ENCODE peak calls at places on chromosomes 5 and 9, in six cellular contexts. F is stimulated activated CD4-positive, alpha-beta T cell treated with anti-CD3 and anti-CD28 coated beads, Interleukin-4, amount 100 ng/mL, for 4 hours; T is HTR-8/SVneo; P is smooth muscle cell of the brain vasculature; O is T-helper 2 cell; H is OCI-LY7. J is an unnamed sample.

GRCh38 chr5:6261256-6261655 is 117.1 kb downstream of the MED10 start:
- DNase-seq in F (no peak), T (no peak), P (no peak), O (no peak), H (no peak), J (no peak)

GRCh38 chr5:137828192-137828591 is 39.5 kb upstream of the MYOT start:
- DNase-seq in F (no peak), T (no peak), P (no peak), O (no peak), H (no peak), J (no peak)

GRCh38 chr5:10452768-10453331 is 11.2 kb downstream of the ROPN1L start:
- DNase-seq in F (no peak), T (peak; percentile 97), P (peak; percentile 73), O (no peak), H (peak; percentile 82), J (peak; percentile 76)

GRCh38 chr5:10513501-10514442 is 50.1 kb upstream of the ANKRD33B start:
- DNase-seq in F (no peak), T (peak; percentile 82), P (no peak), O (no peak), H (no peak), J (peak; percentile 90)

GRCh38 chr5:56327810-56328209 is 94.7 kb upstream of the ANKRD55 start:
- DNase-seq in F (peak; percentile 56), T (no peak), P (no peak), O (peak; percentile 64), H (no peak), J (peak; percentile 18)

GRCh38 chr5:65062684-65063083 is 294.0 kb downstream of the CWC27 start:
- DNase-seq in F (no peak), T (peak; percentile 43), P (peak; percentile 67), O (no peak), H (no peak), J (peak; percentile 79)

GRCh38 chr9:128224877-128225276 is 21.7 kb downstream of the DNM1 start:
- DNase-seq in F (no peak), T (no peak), P (no peak), O (no peak), H (no peak), J (no peak)

GRCh38 chr5:72133212-72133990 is 26.1 kb downstream of the MAP1B start:
- DNase-seq in F (no peak), T (no peak), P (no peak), O (no peak), H (no peak), J (peak; percentile 37)

GRCh38 chr9:109312783-109313182 is 8.1 kb downstream of the EPB41L4B start:
- DNase-seq in F (no peak), T (no peak), P (no peak), O (no peak), H (no peak), J (no peak)

GRCh38 chr5:99141534-99142135 is 212.8 kb upstream of the CHD1 start:
- DNase-seq in F (no peak), T (no peak), P (no peak), O (no peak), H (no peak), J (no peak)

GRCh38 chr9:135586601-135587109 is 25.1 kb downstream of the PAEP start:
- DNase-seq in F (no peak), T (no peak), P (no peak), O (no peak), H (no peak), J (no peak)

GRCh38 chr5:147675168-147675567 is 107.4 kb downstream of the JAKMIP2 start:
- DNase-seq in F (no peak), T (no peak), P (no peak), O (no peak), H (no peak), J (no peak)

GRCh38 chr5:24226492-24226891 is 418.3 kb downstream of the CDH10 start:
- DNase-seq in F (no peak), T (no peak), P (no peak), O (no peak), H (no peak), J (no peak)

J was measured in RPMI7951.